ENCODE peak calls at places on chromosomes 5 and 9, in four cellular contexts. Z, E, M and Q are unnamed samples.

GRCh38 chr9:128621730-128622455 is 34.8 kb downstream of the DYNC2I2 start:
- DNase-seq in Z (no peak), E (no peak), M (no peak), Q (no peak)

GRCh38 chr9:4830699-4831098 is 38.0 kb downstream of the RCL1 start:
- DNase-seq in Z (no peak), E (no peak), M (no peak), Q (no peak)

GRCh38 chr9:133120343-133121199 is 469 bp downstream of the RALGDS start:
- DNase-seq in Z (no peak), E (no peak), M (no peak), Q (no peak)

GRCh38 chr5:14929293-14930065 is 57.9 kb upstream of the ANKH start:
- DNase-seq in Z (no peak), E (no peak), M (no peak), Q (no peak)

GRCh38 chr5:164235176-164235914 is 729.9 kb downstream of the MAT2B start:
- DNase-seq in Z (no peak), E (no peak), M (no peak), Q (no peak)

GRCh38 chr5:61087921-61088320 is 74.3 kb downstream of the SMIM15 start:
- DNase-seq in Z (no peak), E (no peak), M (no peak), Q (no peak)

GRCh38 chr9:72817413-72817812 is 135.4 kb downstream of the ALDH1A1 start:
- DNase-seq in Z (no peak), E (no peak), M (no peak), Q (no peak)

GRCh38 chr9:137023157-137023556 is 4.9 kb downstream of the ABCA2 start:
- DNase-seq in Z (no peak), E (no peak), M (no peak), Q (no peak)

GRCh38 chr5:79258801-79259200 is 22.9 kb downstream of the JMY start:
- DNase-seq in Z (no peak), E (no peak), M (no peak), Q (no peak)

GRCh38 chr9:136997830-136998234 is 1.5 kb upstream of the CLIC3 start:
- DNase-seq in Z (no peak), E (peak; percentile 67), M (no peak), Q (no peak)

GRCh38 chr5:108461628-108462367 is 79.9 kb upstream of the FBXL17 start:
- DNase-seq in Z (no peak), E (no peak), M (no peak), Q (no peak)

GRCh38 chr9:121717141-121717749 is 65.8 kb downstream of the DAB2IP start:
- DNase-seq in Z (no peak), E (no peak), M (no peak), Q (no peak)

GRCh38 chr9:121718063-121718462 is 66.6 kb downstream of the DAB2IP start:
- DNase-seq in Z (peak; percentile 74), E (no peak), M (no peak), Q (peak; percentile 58)

GRCh38 chr9:121720311-121720991 is 69.0 kb downstream of the DAB2IP start:
- DNase-seq in Z (no peak), E (no peak), M (no peak), Q (no peak)

GRCh38 chr9:121720992-121721350 is 69.5 kb downstream of the DAB2IP start:
- DNase-seq in Z (no peak), E (no peak), M (no peak), Q (no peak)

GRCh38 chr9:121718501-121718900 is 67.1 kb downstream of the DAB2IP start:
- DNase-seq in Z (no peak), E (no peak), M (no peak), Q (no peak)
- H3K4me1 ChIP-seq in Z (peaks cover 62% of the 10 kb centered on the region), E (no peaks in the 10 kb centered on the region), M (peaks cover 18% of the 10 kb centered on the region), Q (peaks cover 100% of the 10 kb centered on the region)

GRCh38 chr9:90832251-90832650 is 30.6 kb downstream of the SYK start:
- DNase-seq in Z (no peak), E (no peak), M (no peak), Q (no peak)
- H3K27ac ChIP-seq in Z (no peak overlapping the region), E (no peak overlapping the region), M (no peak overlapping the region), Q (no peak overlapping the region)

DNA sequence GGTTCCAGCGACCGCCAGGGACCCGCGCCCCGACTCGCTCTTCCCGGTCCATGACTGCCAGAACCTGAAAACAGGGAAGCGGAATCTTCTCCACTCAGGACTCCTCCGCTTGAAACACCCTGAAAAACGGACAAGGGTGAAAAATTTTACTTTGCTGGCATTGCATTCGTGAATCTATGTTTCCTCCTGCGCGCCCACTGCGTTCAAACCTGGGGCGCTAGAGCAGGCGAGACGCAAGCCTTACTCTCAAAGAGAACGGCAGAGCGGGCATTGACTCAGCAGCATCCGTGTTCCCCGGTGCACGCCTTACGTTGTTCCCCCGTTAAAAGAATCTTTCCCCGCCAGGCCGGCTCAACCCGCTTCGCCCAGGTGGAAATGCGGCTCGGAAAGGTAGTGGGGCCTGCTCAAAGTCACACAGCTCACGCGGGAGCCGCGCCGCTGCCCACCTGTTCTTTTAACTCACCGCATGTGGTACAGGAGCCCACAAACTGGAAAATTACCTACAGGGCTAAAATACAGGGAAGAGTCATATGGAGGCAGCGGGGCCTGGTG is 999 bp upstream of the DRD1 start:
- DNase-seq in Z (no peak), E (no peak), M (no peak), Q (no peak)
- H3K4me3 ChIP-seq in Z (peak overlapping the region; percentile 55), E (no peak overlapping the region), M (peak overlapping the region; percentile 51), Q (peak overlapping the region; percentile 42)

DNA sequence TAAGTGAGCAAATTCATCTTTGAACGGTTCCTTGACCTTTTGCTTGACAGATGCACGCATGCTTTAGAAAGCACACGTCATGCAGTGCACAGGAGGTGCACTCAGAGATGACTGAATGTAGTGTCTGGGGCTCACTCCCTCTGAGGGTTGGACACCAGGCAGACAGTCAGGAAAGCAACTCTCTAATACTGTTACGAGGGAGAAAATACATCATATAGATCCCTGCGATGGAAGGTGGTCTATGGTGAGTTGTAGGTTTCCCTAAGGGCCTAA is 16.5 kb upstream of the PHF19 start:
- DNase-seq in Z (no peak), E (no peak), M (no peak), Q (no peak)
- H3K4me1 ChIP-seq in Z (peaks cover 33% of the 10 kb centered on the region), E (peaks cover 85% of the 10 kb centered on the region), M (no peaks in the 10 kb centered on the region), Q (peaks cover 27% of the 10 kb centered on the region)

GRCh38 chr5:134255418-134256150 is 29.7 kb upstream of the PPP2CA start:
- DNase-seq in Z (no peak), E (no peak), M (no peak), Q (no peak)

GRCh38 chr5:134249469-134250379 is 23.9 kb upstream of the PPP2CA start:
- DNase-seq in Z (no peak), E (no peak), M (peak; percentile 45), Q (no peak)

GRCh38 chr5:134248271-134248670 is 22.4 kb upstream of the PPP2CA start:
- DNase-seq in Z (no peak), E (no peak), M (no peak), Q (no peak)

GRCh38 chr5:134250949-134251348 is 25.1 kb upstream of the PPP2CA start:
- DNase-seq in Z (no peak), E (no peak), M (no peak), Q (no peak)

DNA sequence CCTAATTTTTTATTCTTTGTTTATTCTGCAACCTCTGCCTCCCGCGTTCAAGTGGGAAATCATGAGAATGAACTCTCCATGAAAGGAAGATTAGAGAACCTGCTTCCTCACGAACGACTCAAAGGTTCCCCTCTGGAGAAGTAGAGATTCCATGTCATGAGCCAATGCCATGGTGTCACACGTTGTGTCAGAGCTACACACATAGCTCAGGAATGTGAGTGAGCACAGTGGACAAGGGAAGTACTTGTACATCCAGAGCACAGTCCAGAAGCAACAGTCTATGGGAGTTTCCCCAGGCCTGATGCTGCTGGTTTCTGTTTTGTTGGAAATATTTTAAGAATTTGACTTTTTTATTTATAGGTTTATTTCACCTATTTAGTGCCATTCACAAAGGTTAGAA is 26.8 kb upstream of the PPP2CA start:
- DNase-seq in Z (no peak), E (no peak), M (peak; percentile 75), Q (no peak)
- H3K27ac ChIP-seq in Z (no peak overlapping the region), E (no peak overlapping the region), M (no peak overlapping the region), Q (peak overlapping the region; percentile 3)

GRCh38 chr5:150623152-150623877 is 17.1 kb upstream of the SYNPO start:
- DNase-seq in Z (no peak), E (no peak), M (no peak), Q (no peak)
- H3K4me3 ChIP-seq in Z (peak overlapping the region; percentile 97), E (no peak overlapping the region), M (no peak overlapping the region), Q (no peak overlapping the region)

GRCh38 chr9:89525673-89526374 is 27.9 kb upstream of the SEMA4D start:
- DNase-seq in Z (peak; percentile 43), E (no peak), M (no peak), Q (no peak)

GRCh38 chr9:89524888-89525385 is 27.0 kb upstream of the SEMA4D start:
- DNase-seq in Z (peak; percentile 37), E (no peak), M (no peak), Q (no peak)

GRCh38 chr9:89522979-89523305 is 25.0 kb upstream of the SEMA4D start:
- DNase-seq in Z (peak; percentile 19), E (no peak), M (no peak), Q (no peak)

GRCh38 chr9:89522261-89522978 is 24.5 kb upstream of the SEMA4D start:
- DNase-seq in Z (peak; percentile 54), E (peak; percentile 87), M (no peak), Q (no peak)

DNA sequence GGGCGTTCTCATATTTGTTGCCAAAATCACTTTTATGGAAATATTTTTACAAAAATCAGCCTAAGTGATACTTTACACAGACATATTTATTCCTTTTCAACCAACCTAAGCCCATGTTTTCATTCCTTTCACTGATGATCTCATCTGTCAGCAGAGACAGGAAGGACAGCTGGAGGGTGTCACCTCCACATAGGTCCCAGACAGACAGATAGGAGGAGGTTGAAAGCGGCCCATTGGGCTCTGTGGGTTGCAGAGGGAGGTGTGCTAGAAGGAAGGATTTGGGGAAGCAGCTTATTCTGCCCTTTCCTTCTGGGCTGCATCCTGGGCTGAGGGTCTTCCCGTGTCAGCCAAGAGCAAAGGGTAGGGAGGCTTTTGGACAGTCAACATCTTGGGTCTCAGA is 26.0 kb upstream of the SEMA4D start:
- DNase-seq in Z (peak; percentile 20), E (peak; percentile 78), M (no peak), Q (no peak)
- H3K4me1 ChIP-seq in Z (no peaks in the 10 kb centered on the region), E (peaks cover 99% of the 10 kb centered on the region), M (no peaks in the 10 kb centered on the region), Q (no peaks in the 10 kb centered on the region)

GRCh38 chr5:137217599-137218200 is 281.4 kb downstream of the SPOCK1 start:
- DNase-seq in Z (no peak), E (no peak), M (peak; percentile 27), Q (no peak)
- H3K27ac ChIP-seq in Z (no peak overlapping the region), E (no peak overlapping the region), M (no peak overlapping the region), Q (no peak overlapping the region)

DNA sequence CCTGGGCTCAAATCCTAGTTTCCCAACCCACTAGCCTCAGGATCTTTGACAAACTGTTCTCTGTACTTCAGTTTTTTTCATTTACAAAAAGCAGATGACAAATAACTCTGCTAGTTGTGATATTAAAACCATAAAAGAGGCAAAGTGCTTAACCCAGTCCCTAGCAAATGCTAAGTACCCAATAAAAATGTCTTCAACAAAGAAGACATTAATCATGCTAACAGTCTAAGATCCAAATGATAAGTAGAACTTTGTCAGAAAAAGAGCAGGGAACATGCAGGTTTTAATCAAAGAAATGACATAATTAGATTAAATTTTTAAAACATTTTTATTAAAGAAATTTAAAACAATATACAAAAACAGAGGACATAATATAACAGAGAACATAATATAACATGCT is 203.0 kb upstream of the ADRA1B start:
- DNase-seq in Z (no peak), E (no peak), M (no peak), Q (no peak)
- H3K4me3 ChIP-seq in Z (no peak overlapping the region), E (no peak overlapping the region), M (no peak overlapping the region), Q (no peak overlapping the region)